ENCODE peak calls at places on chromosomes 4 and X, in six cellular contexts. One of them, this sample, is unnamed.

GRCh38 chrX:21638311-21638710 is 19.8 kb downstream of the KLHL34 start:
- DNase-seq in activated T-cell treated with anti-CD3 and anti-CD28 coated beads for 24 hours: no peak
- DNase-seq in CD8-positive, alpha-beta memory T cell: no peak
- DNase-seq in epithelial cell of esophagus: peak
- DNase-seq in epithelial cell of proximal tubule: peak
- DNase-seq in tibial artery: no peak
- DNase-seq in this sample: no peak

GRCh38 chr4:24713604-24714003 is 81.8 kb upstream of the SOD3 start:
- DNase-seq in epithelial cell of proximal tubule: no peak
- DNase-seq in activated T-cell treated with anti-CD3 and anti-CD28 coated beads for 24 hours: no peak
- DNase-seq in CD8-positive, alpha-beta memory T cell: no peak
- DNase-seq in epithelial cell of esophagus: no peak
- DNase-seq in tibial artery: no peak
- DNase-seq in this sample: no peak

GRCh38 chr4:39045791-39046221 is 13.6 kb upstream of the TMEM156 start:
- DNase-seq in tibial artery: no peak
- DNase-seq in epithelial cell of proximal tubule: no peak
- DNase-seq in CD8-positive, alpha-beta memory T cell: no peak
- DNase-seq in epithelial cell of esophagus: peak
- DNase-seq in activated T-cell treated with anti-CD3 and anti-CD28 coated beads for 24 hours: no peak
- DNase-seq in this sample: no peak

GRCh38 chrX:120874678-120875557 is 748 bp downstream of the CT47B1 start:
- DNase-seq in CD8-positive, alpha-beta memory T cell: no peak
- DNase-seq in activated T-cell treated with anti-CD3 and anti-CD28 coated beads for 24 hours: no peak
- DNase-seq in epithelial cell of esophagus: no peak
- DNase-seq in epithelial cell of proximal tubule: no peak
- DNase-seq in tibial artery: no peak
- DNase-seq in this sample: no peak

GRCh38 chrX:11792461-11793421 is 34.7 kb downstream of the MSL3 start:
- DNase-seq in CD8-positive, alpha-beta memory T cell: peak
- DNase-seq in epithelial cell of esophagus: no peak
- DNase-seq in activated T-cell treated with anti-CD3 and anti-CD28 coated beads for 24 hours: peak
- DNase-seq in epithelial cell of proximal tubule: no peak
- DNase-seq in tibial artery: no peak
- DNase-seq in this sample: no peak

GRCh38 chrX:21735753-21736127 is 22.2 kb downstream of the SMPX start:
- DNase-seq in epithelial cell of proximal tubule: no peak
- DNase-seq in CD8-positive, alpha-beta memory T cell: no peak
- DNase-seq in tibial artery: no peak
- DNase-seq in activated T-cell treated with anti-CD3 and anti-CD28 coated beads for 24 hours: no peak
- DNase-seq in epithelial cell of esophagus: no peak
- DNase-seq in this sample: no peak

GRCh38 chr4:185011408-185011807 is 6.9 kb upstream of the HELT start:
- DNase-seq in CD8-positive, alpha-beta memory T cell: no peak
- DNase-seq in activated T-cell treated with anti-CD3 and anti-CD28 coated beads for 24 hours: no peak
- DNase-seq in tibial artery: no peak
- DNase-seq in epithelial cell of proximal tubule: no peak
- DNase-seq in epithelial cell of esophagus: peak
- DNase-seq in this sample: no peak

GRCh38 chr4:94304365-94304971 is 38.2 kb downstream of the HPGDS start:
- DNase-seq in tibial artery: no peak
- DNase-seq in epithelial cell of esophagus: peak
- DNase-seq in activated T-cell treated with anti-CD3 and anti-CD28 coated beads for 24 hours: peak
- DNase-seq in epithelial cell of proximal tubule: no peak
- DNase-seq in CD8-positive, alpha-beta memory T cell: no peak
- DNase-seq in this sample: no peak

GRCh38 chrX:40117715-40118285 is 20.0 kb upstream of the BCOR start:
- DNase-seq in tibial artery: no peak
- DNase-seq in activated T-cell treated with anti-CD3 and anti-CD28 coated beads for 24 hours: no peak
- DNase-seq in CD8-positive, alpha-beta memory T cell: no peak
- DNase-seq in epithelial cell of proximal tubule: no peak
- DNase-seq in epithelial cell of esophagus: no peak
- DNase-seq in this sample: no peak

GRCh38 chr4:6742989-6743388 is 27.0 kb downstream of the BLOC1S4 start:
- DNase-seq in CD8-positive, alpha-beta memory T cell: no peak
- DNase-seq in epithelial cell of esophagus: no peak
- DNase-seq in activated T-cell treated with anti-CD3 and anti-CD28 coated beads for 24 hours: no peak
- DNase-seq in epithelial cell of proximal tubule: no peak
- DNase-seq in tibial artery: no peak
- DNase-seq in this sample: no peak

GRCh38 chr4:138035781-138036258 is 206.3 kb downstream of the SLC7A11 start:
- DNase-seq in activated T-cell treated with anti-CD3 and anti-CD28 coated beads for 24 hours: no peak
- DNase-seq in CD8-positive, alpha-beta memory T cell: no peak
- DNase-seq in tibial artery: no peak
- DNase-seq in epithelial cell of proximal tubule: no peak
- DNase-seq in epithelial cell of esophagus: peak
- DNase-seq in this sample: no peak

GRCh38 chr4:10118355-10119004 is 1.9 kb upstream of the WDR1 start:
- DNase-seq in epithelial cell of esophagus: no peak
- DNase-seq in activated T-cell treated with anti-CD3 and anti-CD28 coated beads for 24 hours: no peak
- DNase-seq in tibial artery: no peak
- DNase-seq in epithelial cell of proximal tubule: no peak
- DNase-seq in CD8-positive, alpha-beta memory T cell: no peak
- DNase-seq in this sample: no peak

GRCh38 chr4:104490096-104490769 is 4.5 kb downstream of the CXXC4 start:
- DNase-seq in epithelial cell of proximal tubule: no peak
- DNase-seq in activated T-cell treated with anti-CD3 and anti-CD28 coated beads for 24 hours: no peak
- DNase-seq in epithelial cell of esophagus: no peak
- DNase-seq in CD8-positive, alpha-beta memory T cell: no peak
- DNase-seq in tibial artery: no peak
- DNase-seq in this sample: no peak

GRCh38 chr4:81827568-81828202 is 356.0 kb upstream of the RASGEF1B start:
- DNase-seq in tibial artery: no peak
- DNase-seq in CD8-positive, alpha-beta memory T cell: no peak
- DNase-seq in epithelial cell of proximal tubule: no peak
- DNase-seq in epithelial cell of esophagus: no peak
- DNase-seq in activated T-cell treated with anti-CD3 and anti-CD28 coated beads for 24 hours: peak
- DNase-seq in this sample: no peak

GRCh38 chr4:145804134-145804533 is 124.2 kb downstream of the C4orf51 start:
- DNase-seq in activated T-cell treated with anti-CD3 and anti-CD28 coated beads for 24 hours: no peak
- DNase-seq in CD8-positive, alpha-beta memory T cell: no peak
- DNase-seq in epithelial cell of proximal tubule: peak
- DNase-seq in epithelial cell of esophagus: peak
- DNase-seq in tibial artery: no peak
- DNase-seq in this sample: peak

GRCh38 chrX:149272690-149273463 is 232.2 kb downstream of the IDS start:
- DNase-seq in CD8-positive, alpha-beta memory T cell: no peak
- DNase-seq in activated T-cell treated with anti-CD3 and anti-CD28 coated beads for 24 hours: no peak
- DNase-seq in epithelial cell of esophagus: no peak
- DNase-seq in epithelial cell of proximal tubule: no peak
- DNase-seq in tibial artery: no peak
- DNase-seq in this sample: no peak

GRCh38 chrX:129496625-129497024 is 26.7 kb downstream of the SMARCA1 start:
- DNase-seq in tibial artery: no peak
- DNase-seq in CD8-positive, alpha-beta memory T cell: no peak
- DNase-seq in epithelial cell of proximal tubule: no peak
- DNase-seq in activated T-cell treated with anti-CD3 and anti-CD28 coated beads for 24 hours: no peak
- DNase-seq in epithelial cell of esophagus: no peak
- DNase-seq in this sample: no peak

GRCh38 chr4:161827013-161827412 is 336.8 kb downstream of the FSTL5 start:
- DNase-seq in tibial artery: no peak
- DNase-seq in epithelial cell of proximal tubule: no peak
- DNase-seq in epithelial cell of esophagus: no peak
- DNase-seq in CD8-positive, alpha-beta memory T cell: no peak
- DNase-seq in activated T-cell treated with anti-CD3 and anti-CD28 coated beads for 24 hours: no peak
- DNase-seq in this sample: no peak

GRCh38 chr4:152112116-152112515 is 351.3 kb upstream of the GATB start:
- DNase-seq in epithelial cell of proximal tubule: no peak
- DNase-seq in activated T-cell treated with anti-CD3 and anti-CD28 coated beads for 24 hours: no peak
- DNase-seq in tibial artery: no peak
- DNase-seq in CD8-positive, alpha-beta memory T cell: no peak
- DNase-seq in epithelial cell of esophagus: no peak
- DNase-seq in this sample: no peak

GRCh38 chrX:22095306-22095705 is 63.2 kb downstream of the PHEX start:
- DNase-seq in epithelial cell of esophagus: no peak
- DNase-seq in activated T-cell treated with anti-CD3 and anti-CD28 coated beads for 24 hours: no peak
- DNase-seq in epithelial cell of proximal tubule: no peak
- DNase-seq in CD8-positive, alpha-beta memory T cell: no peak
- DNase-seq in tibial artery: peak
- DNase-seq in this sample: peak

GRCh38 chr4:188455353-188455752 is 316.1 kb downstream of the TRIML1 start:
- DNase-seq in tibial artery: no peak
- DNase-seq in CD8-positive, alpha-beta memory T cell: no peak
- DNase-seq in epithelial cell of esophagus: no peak
- DNase-seq in activated T-cell treated with anti-CD3 and anti-CD28 coated beads for 24 hours: no peak
- DNase-seq in epithelial cell of proximal tubule: no peak
- DNase-seq in this sample: no peak

GRCh38 chr4:159778298-159778697 is 675.4 kb downstream of the RAPGEF2 start:
- DNase-seq in epithelial cell of proximal tubule: no peak
- DNase-seq in tibial artery: no peak
- DNase-seq in activated T-cell treated with anti-CD3 and anti-CD28 coated beads for 24 hours: no peak
- DNase-seq in CD8-positive, alpha-beta memory T cell: no peak
- DNase-seq in epithelial cell of esophagus: no peak
- DNase-seq in this sample: no peak

GRCh38 chr4:10079951-10080873 is 36.4 kb downstream of the WDR1 start:
- DNase-seq in tibial artery: peak
- DNase-seq in activated T-cell treated with anti-CD3 and anti-CD28 coated beads for 24 hours: no peak
- DNase-seq in epithelial cell of esophagus: no peak
- DNase-seq in epithelial cell of proximal tubule: no peak
- DNase-seq in CD8-positive, alpha-beta memory T cell: no peak
- DNase-seq in this sample: peak

GRCh38 chr4:609400-610050 is 15.8 kb upstream of the PDE6B start:
- DNase-seq in tibial artery: peak
- DNase-seq in CD8-positive, alpha-beta memory T cell: no peak
- DNase-seq in epithelial cell of proximal tubule: no peak
- DNase-seq in activated T-cell treated with anti-CD3 and anti-CD28 coated beads for 24 hours: no peak
- DNase-seq in epithelial cell of esophagus: peak
- DNase-seq in this sample: no peak

GRCh38 chr4:25178838-25179261 is 18.6 kb upstream of the SEPSECS start:
- DNase-seq in epithelial cell of proximal tubule: no peak
- DNase-seq in tibial artery: no peak
- DNase-seq in CD8-positive, alpha-beta memory T cell: no peak
- DNase-seq in activated T-cell treated with anti-CD3 and anti-CD28 coated beads for 24 hours: no peak
- DNase-seq in epithelial cell of esophagus: no peak
- DNase-seq in this sample: no peak

GRCh38 chrX:17608898-17609297 is 128.4 kb upstream of the SCML1 start:
- DNase-seq in epithelial cell of proximal tubule: no peak
- DNase-seq in tibial artery: no peak
- DNase-seq in CD8-positive, alpha-beta memory T cell: no peak
- DNase-seq in epithelial cell of esophagus: no peak
- DNase-seq in activated T-cell treated with anti-CD3 and anti-CD28 coated beads for 24 hours: no peak
- DNase-seq in this sample: no peak

GRCh38 chr4:153181293-153182080 is 22.8 kb upstream of the TRIM2 start:
- DNase-seq in tibial artery: no peak
- DNase-seq in activated T-cell treated with anti-CD3 and anti-CD28 coated beads for 24 hours: no peak
- DNase-seq in CD8-positive, alpha-beta memory T cell: no peak
- DNase-seq in epithelial cell of esophagus: peak
- DNase-seq in epithelial cell of proximal tubule: no peak
- DNase-seq in this sample: no peak

GRCh38 chr4:40305329-40306193 is 29.6 kb upstream of the CHRNA9 start:
- DNase-seq in epithelial cell of esophagus: no peak
- DNase-seq in tibial artery: peak
- DNase-seq in activated T-cell treated with anti-CD3 and anti-CD28 coated beads for 24 hours: peak
- DNase-seq in CD8-positive, alpha-beta memory T cell: peak
- DNase-seq in epithelial cell of proximal tubule: no peak
- DNase-seq in this sample: no peak

GRCh38 chr4:13528823-13529129 is 15.5 kb downstream of the NKX3-2 start:
- DNase-seq in epithelial cell of proximal tubule: no peak
- DNase-seq in epithelial cell of esophagus: no peak
- DNase-seq in CD8-positive, alpha-beta memory T cell: no peak
- DNase-seq in activated T-cell treated with anti-CD3 and anti-CD28 coated beads for 24 hours: no peak
- DNase-seq in tibial artery: no peak
- DNase-seq in this sample: no peak

GRCh38 chrX:77937291-77937690 is 26.8 kb downstream of the ATP7A start:
- DNase-seq in tibial artery: no peak
- DNase-seq in CD8-positive, alpha-beta memory T cell: no peak
- DNase-seq in epithelial cell of esophagus: peak
- DNase-seq in epithelial cell of proximal tubule: no peak
- DNase-seq in activated T-cell treated with anti-CD3 and anti-CD28 coated beads for 24 hours: no peak
- DNase-seq in this sample: no peak

GRCh38 chr4:122121593-122121992 is 30.5 kb upstream of the BLTP1 start:
- DNase-seq in tibial artery: no peak
- DNase-seq in CD8-positive, alpha-beta memory T cell: no peak
- DNase-seq in activated T-cell treated with anti-CD3 and anti-CD28 coated beads for 24 hours: no peak
- DNase-seq in epithelial cell of esophagus: no peak
- DNase-seq in epithelial cell of proximal tubule: no peak
- DNase-seq in this sample: no peak

GRCh38 chr4:75630174-75630931 is at the start of gene CDKL2:
- DNase-seq in epithelial cell of esophagus: peak
- DNase-seq in epithelial cell of proximal tubule: no peak
- DNase-seq in tibial artery: peak
- DNase-seq in CD8-positive, alpha-beta memory T cell: peak
- DNase-seq in activated T-cell treated with anti-CD3 and anti-CD28 coated beads for 24 hours: peak
- DNase-seq in this sample: peak

GRCh38 chr4:86557526-86557925 is 36.6 kb upstream of the PTPN13 start:
- DNase-seq in activated T-cell treated with anti-CD3 and anti-CD28 coated beads for 24 hours: no peak
- DNase-seq in epithelial cell of proximal tubule: no peak
- DNase-seq in CD8-positive, alpha-beta memory T cell: no peak
- DNase-seq in epithelial cell of esophagus: peak
- DNase-seq in tibial artery: no peak
- DNase-seq in this sample: no peak

GRCh38 chrX:139204903-139205667 is 325.5 kb upstream of the F9 start:
- DNase-seq in CD8-positive, alpha-beta memory T cell: no peak
- DNase-seq in epithelial cell of proximal tubule: no peak
- DNase-seq in epithelial cell of esophagus: peak
- DNase-seq in tibial artery: no peak
- DNase-seq in activated T-cell treated with anti-CD3 and anti-CD28 coated beads for 24 hours: no peak
- DNase-seq in this sample: peak

GRCh38 chr4:41525129-41525528 is 12.8 kb upstream of the LIMCH1 start:
- DNase-seq in CD8-positive, alpha-beta memory T cell: no peak
- DNase-seq in epithelial cell of proximal tubule: peak
- DNase-seq in activated T-cell treated with anti-CD3 and anti-CD28 coated beads for 24 hours: no peak
- DNase-seq in epithelial cell of esophagus: peak
- DNase-seq in tibial artery: no peak
- DNase-seq in this sample: no peak

GRCh38 chr4:3675251-3676115 is 90.7 kb upstream of the ADRA2C start:
- DNase-seq in CD8-positive, alpha-beta memory T cell: no peak
- DNase-seq in epithelial cell of esophagus: no peak
- DNase-seq in activated T-cell treated with anti-CD3 and anti-CD28 coated beads for 24 hours: no peak
- DNase-seq in tibial artery: peak
- DNase-seq in epithelial cell of proximal tubule: no peak
- DNase-seq in this sample: no peak

GRCh38 chr4:112060212-112060611 is 85.0 kb upstream of the FAM241A start:
- DNase-seq in epithelial cell of proximal tubule: no peak
- DNase-seq in activated T-cell treated with anti-CD3 and anti-CD28 coated beads for 24 hours: no peak
- DNase-seq in tibial artery: no peak
- DNase-seq in epithelial cell of esophagus: peak
- DNase-seq in CD8-positive, alpha-beta memory T cell: no peak
- DNase-seq in this sample: no peak

GRCh38 chrX:47169726-47170515 is 23.7 kb upstream of the UBA1 start:
- DNase-seq in activated T-cell treated with anti-CD3 and anti-CD28 coated beads for 24 hours: no peak
- DNase-seq in epithelial cell of esophagus: no peak
- DNase-seq in CD8-positive, alpha-beta memory T cell: no peak
- DNase-seq in epithelial cell of proximal tubule: no peak
- DNase-seq in tibial artery: no peak
- DNase-seq in this sample: peak

GRCh38 chr4:89067407-89067806 is 10.4 kb upstream of the FAM13A start:
- DNase-seq in tibial artery: no peak
- DNase-seq in activated T-cell treated with anti-CD3 and anti-CD28 coated beads for 24 hours: no peak
- DNase-seq in epithelial cell of proximal tubule: no peak
- DNase-seq in epithelial cell of esophagus: peak
- DNase-seq in CD8-positive, alpha-beta memory T cell: no peak
- DNase-seq in this sample: no peak